ENCODE peak calls at places on chromosomes 4 and X, in nine cellular contexts. F is thoracic aorta; D is cardiac muscle cell; C is DND-41; B is SJSA1; O is A549; K is effector memory CD4-positive, alpha-beta T cell; R is hepatocyte; U is heart left ventricle. S is an unnamed sample.

GRCh38 chrX:38214551-38214950 is 6.1 kb downstream of the SRPX start:
- DNase-seq in U (no peak), F (no peak), R (no peak), B (no peak), O (no peak), D (no peak), K (no peak), C (no peak), S (no peak)

GRCh38 chr4:177441061-177441802 is 1.0 kb downstream of the AGA start:
- DNase-seq in F (no peak), K (no peak), U (no peak), R (peak), B (no peak), D (no peak), C (peak), O (peak), S (no peak)

GRCh38 chr4:166386491-166387367 is 513.7 kb downstream of the TLL1 start:
- DNase-seq in U (no peak), R (no peak), B (no peak), D (no peak), C (no peak), O (peak), K (no peak), F (no peak), S (no peak)

GRCh38 chr4:70187216-70187615 is 8.3 kb upstream of the ODAM start:
- DNase-seq in O (no peak), B (no peak), R (no peak), K (no peak), U (no peak), D (no peak), F (no peak), C (no peak), S (no peak)

GRCh38 chrX:120749141-120749846 is 119.4 kb upstream of the C1GALT1C1 start:
- DNase-seq in B (no peak), K (no peak), F (no peak), R (no peak), D (no peak), O (no peak), C (peak), U (no peak), S (no peak)

GRCh38 chrX:48516285-48516684 is 5.3 kb upstream of the EBP start:
- DNase-seq in D (no peak), U (no peak), K (no peak), F (no peak), O (no peak), B (no peak), C (no peak), R (no peak), S (no peak)

GRCh38 chr4:186693159-186693815 is 30.4 kb downstream of the FAT1 start:
- DNase-seq in K (no peak), F (peak), U (peak), B (peak), O (peak), R (no peak), C (no peak), D (no peak), S (peak)

GRCh38 chrX:14243823-14244222 is 214.1 kb upstream of the GEMIN8 start:
- DNase-seq in C (no peak), U (no peak), B (no peak), K (no peak), O (no peak), R (no peak), D (no peak), F (no peak), S (no peak)

GRCh38 chr4:150217804-150218203 is 139.6 kb downstream of the DCLK2 start:
- DNase-seq in O (no peak), B (no peak), C (no peak), F (no peak), U (no peak), R (no peak), K (no peak), D (no peak), S (no peak)

GRCh38 chr4:144169211-144169610 is 28.7 kb upstream of the GYPA start:
- DNase-seq in D (no peak), K (no peak), O (no peak), U (no peak), C (no peak), F (no peak), B (no peak), R (no peak), S (no peak)

GRCh38 chrX:141838016-141838415 is at the start of gene MAGEC3:
- DNase-seq in B (no peak), F (no peak), R (no peak), U (no peak), K (no peak), O (no peak), C (no peak), D (no peak), S (no peak)

GRCh38 chr4:39664828-39665731 is 26.4 kb upstream of the SMIM14 start:
- DNase-seq in O (peak), K (no peak), U (no peak), C (no peak), F (no peak), D (no peak), B (peak), R (peak), S (peak)

GRCh38 chr4:56681849-56682175 is 716 bp upstream of the HOPX start:
- DNase-seq in B (no peak), O (no peak), D (no peak), K (no peak), C (no peak), F (no peak), U (no peak), R (no peak), S (no peak)

GRCh38 chr4:137685357-137685756 is 153.1 kb upstream of the PCDH18 start:
- DNase-seq in R (no peak), D (no peak), U (no peak), C (no peak), O (no peak), K (no peak), F (no peak), B (no peak), S (no peak)

GRCh38 chrX:357693-358471 is 28.8 kb downstream of the PPP2R3B start:
- DNase-seq in F (no peak), K (peak), C (peak), B (no peak), U (no peak), O (peak), R (no peak), D (no peak), S (peak)

GRCh38 chr4:17272154-17272553 is 239.7 kb downstream of the QDPR start:
- DNase-seq in O (no peak), K (no peak), C (no peak), U (no peak), F (no peak), B (no peak), D (no peak), R (no peak), S (peak)

DNA sequence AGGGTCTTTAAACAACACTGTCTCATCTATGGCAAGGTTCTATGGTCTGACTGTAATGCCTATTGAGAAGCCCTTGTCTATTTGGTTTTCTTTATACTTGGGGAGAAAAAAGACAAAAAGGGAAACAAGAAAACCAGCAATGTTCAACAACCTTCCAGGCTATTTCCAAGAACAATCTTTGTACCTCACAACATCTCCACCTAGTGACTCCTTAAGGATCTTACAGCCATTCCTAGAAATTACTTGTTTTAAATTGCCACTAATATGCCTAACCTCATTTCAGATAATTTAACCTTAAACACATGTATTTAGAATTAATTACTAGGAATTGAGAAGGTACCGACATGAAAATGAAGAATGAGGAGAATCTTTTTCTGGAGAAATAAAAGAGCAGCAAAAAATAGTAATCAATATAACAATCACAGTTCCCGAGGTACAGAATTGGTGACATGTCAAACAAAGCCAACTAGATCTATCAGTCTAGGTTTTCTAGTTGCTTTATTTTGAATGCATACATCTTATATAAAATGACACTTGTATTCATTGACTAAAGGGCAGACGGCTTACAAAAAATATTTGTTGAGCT is 1.6 kb upstream of the RBM46 start:
- DNase-seq in B (no peak), K (no peak), O (peak), U (no peak), F (no peak), D (peak), R (peak), C (no peak), S (no peak)
- H3K27ac ChIP-seq in B (no peak), K (no peak), O (no peak), U (no peak), F (no peak), D (no peak), R (no peak), C (no peak), S (no peak)

GRCh38 chrX:71637848-71638247 is 19.5 kb upstream of the CXCR3 start:
- DNase-seq in B (peak), O (no peak), F (no peak), C (no peak), K (no peak), R (no peak), U (no peak), D (no peak), S (peak)
- H3K4me3 ChIP-seq in B (no peak), O (no peak), F (no peak), C (no peak), K (no peak), R (no peak), U (no peak), D (no peak), S (no peak)

GRCh38 chr4:184384056-184384809 is 90.1 kb downstream of the IRF2 start:
- DNase-seq in B (peak), O (peak), U (no peak), K (no peak), D (peak), F (no peak), C (peak), R (peak), S (peak)
- H3K27ac ChIP-seq in B (peak), O (peak), U (peak), K (no peak), D (no peak), F (peak), C (peak), R (peak), S (peak)

GRCh38 chrX:24468245-24468644 is 3.2 kb downstream of the PDK3 start:
- DNase-seq in D (no peak), K (no peak), C (no peak), R (no peak), O (no peak), F (no peak), B (no peak), U (no peak), S (no peak)
- H3K4me3 ChIP-seq in D (no peak), K (no peak), C (no peak), R (no peak), O (no peak), F (peak), B (no peak), U (no peak), S (no peak)

DNA sequence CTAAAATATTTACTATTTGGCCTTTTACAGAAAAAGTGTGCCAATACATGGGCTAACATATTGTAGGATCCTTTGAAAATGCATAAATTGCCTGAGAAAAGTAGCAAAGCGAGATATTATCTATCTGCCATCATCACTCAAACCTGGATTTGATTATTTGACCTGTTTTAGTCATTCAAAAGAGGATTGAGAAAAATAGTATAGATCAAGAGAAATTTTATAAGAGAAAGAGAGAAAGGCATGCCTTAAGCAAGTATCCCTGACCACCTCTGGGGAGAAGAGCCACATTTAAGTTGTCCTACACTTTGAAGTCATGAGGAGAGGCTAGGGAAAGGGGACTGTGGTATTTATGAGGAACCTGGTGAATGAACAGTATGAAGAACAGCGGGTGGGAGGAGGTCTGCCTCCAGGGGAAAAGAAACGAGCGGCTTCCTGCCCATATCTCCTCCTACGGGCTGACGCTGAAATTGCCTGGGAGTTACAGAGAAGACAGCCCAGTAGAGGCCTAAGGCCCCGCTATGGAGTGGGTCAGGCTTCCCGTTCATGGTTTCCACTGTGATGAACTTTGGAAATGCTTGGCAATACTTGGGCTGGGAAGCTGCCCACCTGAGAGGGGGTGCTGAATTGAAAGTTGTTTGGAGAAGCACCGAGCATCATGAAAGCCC is 106.8 kb upstream of the ACSL4 start:
- DNase-seq in R (peak), D (no peak), F (no peak), B (no peak), K (no peak), U (peak), O (peak), C (no peak), S (peak)
- H3K27ac ChIP-seq in R (peak), D (no peak), F (peak), B (peak), K (no peak), U (peak), O (peak), C (no peak), S (peak)

DNA sequence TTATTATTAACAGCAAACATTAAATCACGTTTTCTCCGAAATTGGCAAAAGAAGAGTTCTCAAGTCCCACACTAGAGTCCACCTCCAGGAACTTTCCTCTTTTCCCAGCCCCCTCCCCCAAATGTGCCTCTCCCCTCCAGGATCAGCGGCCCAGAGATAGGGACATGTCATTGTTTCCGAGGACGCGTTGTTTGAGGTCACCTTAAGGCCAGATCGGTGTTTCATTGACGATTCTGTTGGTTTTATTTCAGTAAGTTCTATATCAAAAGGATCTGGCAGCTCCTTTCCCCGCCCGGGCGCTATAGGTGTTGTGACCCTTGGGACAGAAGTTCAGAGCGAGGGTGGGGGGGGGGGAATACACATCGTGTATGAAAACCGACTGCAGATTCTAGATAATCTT is 938 bp upstream of the MSX1 start:
- DNase-seq in K (no peak), C (no peak), B (no peak), R (no peak), U (no peak), F (no peak), D (no peak), O (no peak), S (no peak)
- H3K4me3 ChIP-seq in K (no peak), C (no peak), B (no peak), R (peak), U (no peak), F (peak), D (no peak), O (no peak), S (no peak)

GRCh38 chrX:110397904-110398303 is 39.3 kb downstream of the RTL9 start:
- DNase-seq in D (no peak), R (no peak), U (no peak), O (no peak), K (no peak), B (no peak), F (no peak), C (no peak), S (no peak)
- H3K27ac ChIP-seq in D (no peak), R (peak), U (no peak), O (no peak), K (no peak), B (no peak), F (no peak), C (no peak), S (no peak)

DNA sequence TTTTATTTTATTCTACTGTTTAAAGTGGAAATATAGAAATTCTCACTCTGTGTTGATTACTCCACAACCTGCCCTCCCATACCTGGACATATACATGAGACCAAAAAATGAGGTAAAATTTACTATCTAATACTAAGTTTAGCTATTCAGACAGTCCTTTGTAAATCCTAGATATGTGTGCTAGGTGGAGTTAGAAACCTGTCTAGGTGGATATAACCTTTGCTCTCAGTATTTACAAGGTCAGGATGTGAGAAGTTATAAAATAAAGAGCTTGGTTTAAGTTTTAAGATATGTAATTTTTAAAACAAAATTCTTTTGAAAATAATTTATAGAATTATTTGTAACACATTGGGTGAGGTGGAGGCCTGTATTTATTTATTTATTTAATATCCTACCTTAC is 221.5 kb downstream of the PCDH7 start:
- DNase-seq in K (no peak), U (no peak), D (no peak), C (no peak), F (no peak), B (no peak), O (no peak), R (no peak), S (no peak)
- H3K4me3 ChIP-seq in K (no peak), U (no peak), D (no peak), C (no peak), F (no peak), B (no peak), O (no peak), R (no peak), S (no peak)

GRCh38 chr4:26343041-26343403 is 22.2 kb downstream of the RBPJ start:
- DNase-seq in K (no peak), D (no peak), O (no peak), C (no peak), U (no peak), B (no peak), R (no peak), F (no peak), S (no peak)
- H3K27ac ChIP-seq in K (no peak), D (peak), O (no peak), C (no peak), U (no peak), B (no peak), R (peak), F (no peak), S (peak)

DNA sequence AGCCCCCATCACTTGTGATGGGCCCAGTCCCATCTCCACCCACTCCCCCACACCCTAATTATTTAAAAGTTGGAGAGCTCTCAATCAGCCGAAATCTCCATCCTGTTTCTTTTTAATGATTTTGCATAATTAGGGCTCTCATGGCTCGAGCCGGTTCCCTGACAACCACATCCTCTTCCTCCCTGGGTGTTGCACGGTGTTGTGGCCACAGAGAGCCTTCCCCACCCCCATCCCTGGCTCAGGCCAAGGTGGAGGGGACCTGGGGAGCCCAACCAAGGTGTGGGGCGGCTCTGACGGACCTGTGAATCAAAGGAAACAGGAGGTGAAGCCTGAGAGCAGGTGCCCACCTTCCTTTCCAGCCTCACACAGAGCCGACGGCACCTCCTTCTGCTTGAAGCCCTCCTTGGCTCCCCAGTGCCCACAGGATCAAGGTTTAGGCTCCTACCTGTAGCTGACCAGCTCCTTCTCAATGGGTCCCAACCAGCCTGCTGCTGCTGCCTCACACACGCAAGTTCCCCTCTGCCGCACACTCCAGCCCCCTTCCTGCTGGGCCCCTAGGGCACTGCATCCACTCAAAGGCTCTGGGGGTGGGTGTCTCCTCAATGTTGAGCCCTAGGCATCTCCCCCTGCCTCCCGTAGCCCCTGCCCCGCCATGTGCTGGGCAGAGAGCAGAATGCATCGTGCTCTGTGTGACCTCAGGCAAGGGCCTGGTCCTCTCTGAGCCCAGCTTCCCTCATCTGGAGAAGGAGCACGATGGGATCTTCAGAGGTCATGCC is 68.7 kb downstream of the WFS1 start:
- DNase-seq in D (no peak), U (no peak), B (no peak), C (no peak), R (no peak), F (no peak), K (no peak), O (no peak), S (no peak)
- H3K4me3 ChIP-seq in D (no peak), U (no peak), B (no peak), C (no peak), R (no peak), F (no peak), K (no peak), O (no peak), S (no peak)